ENCODE peak calls at places on chromosome 14, in four cellular contexts. S, W, L and X are unnamed samples.
A peak's percentile ranks its signal among the peaks of the same experiment; 100 is the strongest.

GRCh38 chr14:81436296-81437138 is 36.4 kb upstream of the STON2 start:
- DNase-seq in L (no peak), S (peak; percentile 54), W (no peak), X (peak; percentile 93)

GRCh38 chr14:33959692-33960151 is 8.8 kb upstream of the EGLN3 start:
- DNase-seq in L (no peak), S (no peak), W (no peak), X (no peak)

GRCh38 chr14:35336171-35337073 is 44.2 kb downstream of the PSMA6 start:
- DNase-seq in W (no peak), S (peak; percentile 99), L (no peak), X (peak; percentile 88)

GRCh38 chr14:44107156-44107555 is 399.9 kb downstream of the FSCB start:
- DNase-seq in S (no peak), L (no peak), W (no peak), X (no peak)

GRCh38 chr14:22737052-22737451 is 29.4 kb upstream of the OXA1L start:
- DNase-seq in L (no peak), S (no peak), W (no peak), X (no peak)

GRCh38 chr14:51539571-51540037 is 112.1 kb upstream of the FRMD6 start:
- DNase-seq in S (no peak), L (no peak), W (peak; percentile 51), X (no peak)

GRCh38 chr14:77867476-77867875 is 67.6 kb downstream of the ADCK1 start:
- DNase-seq in S (no peak), W (no peak), L (no peak), X (no peak)

GRCh38 chr14:101839236-101839635 is 77.7 kb downstream of the PPP2R5C start:
- DNase-seq in L (peak; percentile 57), W (no peak), S (no peak), X (no peak)

GRCh38 chr14:55104051-55104954 is 24.7 kb upstream of the LGALS3 start:
- DNase-seq in L (no peak), S (no peak), W (no peak), X (no peak)

GRCh38 chr14:49977126-49977841 is 84.4 kb downstream of the ARF6 start:
- DNase-seq in L (no peak), W (no peak), S (no peak), X (peak; percentile 27)

GRCh38 chr14:81517798-81518398 is 15.8 kb downstream of the SEL1L start:
- DNase-seq in W (no peak), L (no peak), S (peak; percentile 66), X (no peak)

GRCh38 chr14:55957950-55958349 is 160.3 kb upstream of the PELI2 start:
- DNase-seq in L (no peak), W (peak; percentile 81), S (no peak), X (no peak)

GRCh38 chr14:57747036-57747435 is 118.9 kb downstream of the SLC35F4 start:
- DNase-seq in S (no peak), L (no peak), W (no peak), X (no peak)

GRCh38 chr14:75279153-75279738 is 618 bp downstream of the FOS start:
- DNase-seq in W (no peak), S (no peak), L (no peak), X (peak; percentile 35)

GRCh38 chr14:59278111-59278510 is 89.6 kb downstream of the DAAM1 start:
- DNase-seq in L (no peak), S (peak; percentile 91), W (no peak), X (peak; percentile 30)

GRCh38 chr14:89276424-89276975 is 140.5 kb downstream of the FOXN3 start:
- DNase-seq in L (peak; percentile 94), S (no peak), W (no peak), X (no peak)

GRCh38 chr14:31541702-31542101 is 19.5 kb upstream of the NUBPL start:
- DNase-seq in L (no peak), S (no peak), W (no peak), X (no peak)

GRCh38 chr14:90604356-90604755 is 207.5 kb downstream of the CALM1 start:
- DNase-seq in L (no peak), W (no peak), S (no peak), X (no peak)

GRCh38 chr14:91315844-91316267 is 71.4 kb upstream of the GPR68 start:
- DNase-seq in L (peak; percentile 88), S (no peak), W (no peak), X (no peak)

GRCh38 chr14:24086193-24086955 is 7.7 kb upstream of the PCK2 start:
- DNase-seq in W (no peak), L (no peak), S (no peak), X (no peak)

GRCh38 chr14:95649230-95649629 is 37.0 kb upstream of the TCL1B start:
- DNase-seq in W (no peak), S (peak; percentile 67), L (no peak), X (no peak)

GRCh38 chr14:68824517-68825347 is 31.9 kb upstream of the ZFP36L1 start:
- DNase-seq in W (peak; percentile 78), S (peak; percentile 80), L (no peak), X (peak; percentile 80)

GRCh38 chr14:74913986-74914573 is 9.0 kb downstream of the RPS6KL1 start:
- DNase-seq in L (no peak), S (peak; percentile 62), W (no peak), X (no peak)

GRCh38 chr14:71856199-71856919 is 75.9 kb upstream of the RGS6 start:
- DNase-seq in S (no peak), L (peak; percentile 64), W (no peak), X (no peak)

GRCh38 chr14:50336428-50336827 is 24.3 kb downstream of the DMAC2L start:
- DNase-seq in L (no peak), W (no peak), S (no peak), X (no peak)

GRCh38 chr14:30375280-30375892 is 183.6 kb upstream of the G2E3 start:
- DNase-seq in L (no peak), S (peak; percentile 76), W (peak; percentile 27), X (peak; percentile 64)

GRCh38 chr14:103104654-103105511 is 10.4 kb downstream of the EXOC3L4 start:
- DNase-seq in L (no peak), S (no peak), W (no peak), X (peak; percentile 71)

GRCh38 chr14:105582639-105583038 is 56.3 kb downstream of the TMEM121 start:
- DNase-seq in L (no peak), W (no peak), S (peak; percentile 9), X (no peak)
- TF ChIP-seq GABPA in L (no peak), W (no peak), S (no peak), X (no peak)

GRCh38 chr14:98154254-98154653 is 1117.7 kb downstream of the BCL11B start:
- DNase-seq in W (no peak), L (no peak), S (no peak), X (no peak)
- TF ChIP-seq GABPA in W (no peak), L (no peak), S (no peak), X (no peak)

GRCh38 chr14:65486856-65487255 is 74.3 kb downstream of the FUT8 start:
- DNase-seq in S (no peak), W (no peak), L (no peak), X (no peak)
- TF ChIP-seq GABPA in S (no peak), W (no peak), L (no peak), X (no peak)

DNA sequence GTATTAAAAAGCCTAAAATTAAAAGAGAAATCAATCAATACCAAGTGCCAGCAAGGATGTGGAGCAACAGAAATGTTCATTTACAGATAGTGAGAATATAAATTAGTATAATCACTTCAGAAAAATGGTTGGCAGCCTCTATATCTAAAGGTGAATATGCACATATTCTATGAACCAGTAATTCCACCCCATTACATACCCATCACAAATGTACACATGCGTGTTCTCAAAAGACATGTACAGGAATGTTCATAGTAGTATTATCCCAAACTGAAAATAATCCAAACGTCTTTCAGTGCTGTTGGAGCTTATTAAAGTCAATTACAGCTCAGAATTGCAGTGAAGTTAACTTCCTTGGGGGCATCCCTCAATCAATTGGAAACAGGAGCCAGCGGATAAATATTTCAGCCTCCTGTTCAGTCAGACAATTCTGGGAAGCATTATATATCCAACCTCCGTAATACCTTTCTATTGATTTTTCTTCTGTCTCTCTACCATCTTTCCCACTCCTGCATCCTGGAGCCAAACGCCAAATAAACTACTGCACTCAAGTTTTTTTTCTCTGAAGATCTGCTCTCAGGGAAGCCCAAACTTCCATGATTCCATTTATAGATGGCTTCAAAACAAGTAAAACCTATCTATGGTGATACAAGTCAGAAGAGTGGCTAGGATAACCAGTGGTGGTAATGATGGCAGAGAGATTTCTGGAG is 45.0 kb upstream of the OR5AU1 start:
- DNase-seq in S (no peak), W (no peak), L (no peak), X (no peak)
- TF ChIP-seq GABPA in S (no peak), W (no peak), L (no peak), X (no peak)